ENCODE peak calls at places on chromosome 20, in six cellular contexts. Z is HepG2, T is right cardiac atrium, K is A673, N is IMR-90, M is right lobe of liver. U is an unnamed sample. For H3K4me1, the result is how much of the 10 kb centered on the place peaks cover.

GRCh38 chr20:2358006-2358405 is 22.7 kb upstream of the TGM6 start:
- DNase-seq in N (no peak), M (no peak), Z (no peak), K (no peak), T (no peak), U (no peak)

GRCh38 chr20:23609486-23610109 is 3.9 kb upstream of the CST9 start:
- DNase-seq in T (no peak), N (no peak), Z (no peak), K (peak), M (no peak), U (no peak)

GRCh38 chr20:2652724-2653510 is 485 bp downstream of the NOP56 start:
- DNase-seq in K (peak), T (peak), Z (peak), N (no peak), M (no peak), U (peak)

GRCh38 chr20:1072258-1072657 is 46.1 kb upstream of the PSMF1 start:
- DNase-seq in Z (no peak), M (no peak), K (no peak), T (no peak), N (no peak), U (no peak)

GRCh38 chr20:57705103-57705899 is 4.5 kb downstream of the PMEPA1 start:
- DNase-seq in M (no peak), K (no peak), Z (no peak), T (peak), N (no peak), U (no peak)

GRCh38 chr20:56363491-56363890 is 4.7 kb downstream of the FAM210B start:
- DNase-seq in N (no peak), M (no peak), T (no peak), K (no peak), Z (no peak), U (no peak)

GRCh38 chr20:51629399-51630058 is 87.0 kb upstream of the NFATC2 start:
- DNase-seq in N (no peak), M (no peak), T (no peak), K (no peak), Z (no peak), U (no peak)

GRCh38 chr20:63471002-63471718 is 1.3 kb downstream of the KCNQ2 start:
- DNase-seq in T (no peak), N (no peak), M (no peak), Z (no peak), K (no peak), U (no peak)

GRCh38 chr20:58973179-58973578 is 7.9 kb upstream of the NELFCD start:
- DNase-seq in M (no peak), N (no peak), K (no peak), T (no peak), Z (no peak), U (no peak)

GRCh38 chr20:47572105-47572729 is 70.5 kb downstream of the NCOA3 start:
- DNase-seq in K (no peak), N (no peak), M (no peak), T (no peak), Z (no peak), U (no peak)
- H3K4me1 ChIP-seq in K (under half), N (under half), M (under half), T (under half), Z (half or more), U (under half)

GRCh38 chr20:8234580-8234979 is 102.5 kb downstream of the PLCB1 start:
- DNase-seq in N (no peak), Z (no peak), T (no peak), M (no peak), K (no peak), U (no peak)
- H3K4me1 ChIP-seq in N (under half), Z (under half), T (under half), M (under half), K (under half), U (under half)

GRCh38 chr20:33835773-33836172 is 24.6 kb downstream of the CHMP4B start:
- DNase-seq in M (peak), N (no peak), Z (no peak), K (no peak), T (no peak), U (no peak)

GRCh38 chr20:33828912-33829560 is 17.9 kb downstream of the CHMP4B start:
- DNase-seq in N (peak), T (no peak), Z (no peak), K (no peak), M (no peak), U (no peak)

GRCh38 chr20:33829636-33830035 is 18.5 kb downstream of the CHMP4B start:
- DNase-seq in N (no peak), T (no peak), M (no peak), Z (no peak), K (no peak), U (no peak)

GRCh38 chr20:33830371-33830770 is 19.2 kb downstream of the CHMP4B start:
- DNase-seq in K (no peak), T (no peak), M (no peak), Z (no peak), N (peak), U (no peak)

DNA sequence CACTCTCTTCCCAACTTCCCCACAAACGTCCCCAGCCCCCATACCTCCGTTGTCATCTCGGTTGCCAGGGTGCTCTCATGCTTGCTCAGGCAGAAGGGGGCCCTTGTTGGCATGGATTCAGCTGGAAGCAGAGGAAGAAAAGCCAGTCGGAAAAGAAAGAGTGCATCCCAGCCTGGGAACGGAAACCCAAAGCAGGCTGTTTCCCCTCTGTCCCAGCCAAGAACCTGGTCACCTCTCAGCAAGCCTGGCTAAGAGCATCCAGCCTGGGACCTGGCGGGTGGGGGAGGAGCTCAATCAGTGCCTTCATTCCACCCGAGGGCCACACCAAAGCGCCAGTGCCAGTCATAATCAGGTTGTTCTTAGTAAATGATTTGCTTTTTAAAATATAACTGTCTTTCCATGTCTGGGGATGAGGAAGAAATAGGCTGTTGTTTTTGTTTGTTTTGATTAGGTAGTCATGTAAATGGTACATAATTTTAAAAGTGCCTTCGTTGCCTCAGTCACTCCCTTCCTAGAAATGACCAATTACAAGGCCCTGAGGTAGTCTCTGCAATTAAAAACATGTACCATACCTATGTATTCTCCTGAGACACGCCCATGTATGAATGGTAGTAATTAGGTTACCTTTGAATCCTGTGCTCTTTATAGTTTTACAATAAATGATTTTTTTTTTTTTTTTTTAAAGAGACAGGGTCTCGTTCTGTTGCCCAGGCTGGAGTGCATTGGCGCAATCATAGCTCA is 21.1 kb downstream of the CHMP4B start:
- DNase-seq in N (peak), K (peak), T (peak), M (no peak), Z (no peak), U (peak)
- H3K4me1 ChIP-seq in N (under half), K (half or more), T (under half), M (under half), Z (under half), U (half or more)

GRCh38 chr20:47726632-47727031 is 58.6 kb downstream of the SULF2 start:
- DNase-seq in K (no peak), N (no peak), Z (no peak), M (no peak), T (no peak), U (no peak)
- H3K4me1 ChIP-seq in K (under half), N (under half), Z (under half), M (under half), T (under half), U (under half)

DNA sequence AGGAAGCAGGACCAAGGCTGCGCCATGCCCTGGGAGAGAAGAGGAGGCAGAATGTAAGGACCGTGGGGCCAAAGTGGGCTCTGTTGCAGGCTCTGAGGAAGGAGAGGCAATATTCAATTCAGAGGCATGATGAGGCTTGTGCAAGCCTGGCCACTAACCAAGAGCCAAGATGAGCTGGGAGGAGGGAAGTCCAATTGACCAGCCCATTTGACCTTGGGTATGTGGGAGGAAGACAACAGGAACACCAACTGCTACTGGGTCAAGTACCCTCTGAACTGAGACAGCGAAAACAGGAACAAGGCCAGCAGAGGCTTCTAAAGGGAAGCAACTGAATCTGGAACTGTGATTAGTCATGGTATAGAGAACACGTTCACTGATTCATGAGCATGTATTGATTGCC is 779.6 kb downstream of the MAFB start:
- DNase-seq in Z (no peak), N (no peak), K (no peak), M (peak), T (peak), U (no peak)
- H3K4me1 ChIP-seq in Z (under half), N (under half), K (under half), M (under half), T (under half), U (under half)

DNA sequence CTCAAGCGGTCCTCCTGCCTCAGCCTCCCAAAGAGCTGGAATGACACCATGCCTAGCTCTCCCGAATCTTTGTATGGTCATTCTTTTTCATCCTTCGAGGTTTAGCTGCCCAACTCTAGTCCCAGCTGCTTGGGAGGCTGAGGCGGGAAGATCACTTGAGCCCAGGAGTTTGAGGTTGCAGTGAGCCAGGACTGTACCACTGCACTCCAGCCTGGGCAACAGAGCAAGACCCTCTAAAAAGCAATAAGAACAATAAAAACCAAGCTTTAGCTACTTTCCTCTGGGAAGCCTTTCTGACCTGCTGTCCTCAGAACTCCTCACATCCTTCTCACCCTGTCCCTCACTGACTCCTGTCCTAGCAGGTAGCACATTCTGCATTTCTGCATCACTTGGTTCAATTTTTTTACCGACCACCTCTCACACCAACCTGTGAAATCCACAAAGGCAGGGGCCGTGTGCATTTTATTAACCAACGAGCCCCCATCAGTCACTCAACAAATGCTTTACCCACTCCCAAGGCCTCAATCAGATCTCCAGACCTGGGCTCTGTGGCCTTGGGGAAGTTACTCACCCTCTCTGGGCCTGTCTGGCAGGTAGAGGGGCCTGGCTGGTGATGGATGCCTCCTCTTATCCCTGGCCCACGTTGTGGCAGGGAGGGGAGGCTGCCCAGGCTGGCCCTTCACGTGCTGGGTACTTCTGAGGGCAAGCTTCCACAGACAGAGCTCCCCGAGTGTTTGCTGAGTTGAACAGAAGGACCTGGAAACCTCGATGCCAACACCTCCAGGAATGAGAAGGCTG is 14.7 kb upstream of the SRC start:
- DNase-seq in N (no peak), Z (no peak), M (no peak), T (no peak), K (no peak), U (no peak)
- H3K4me1 ChIP-seq in N (under half), Z (half or more), M (under half), T (under half), K (under half), U (under half)

DNA sequence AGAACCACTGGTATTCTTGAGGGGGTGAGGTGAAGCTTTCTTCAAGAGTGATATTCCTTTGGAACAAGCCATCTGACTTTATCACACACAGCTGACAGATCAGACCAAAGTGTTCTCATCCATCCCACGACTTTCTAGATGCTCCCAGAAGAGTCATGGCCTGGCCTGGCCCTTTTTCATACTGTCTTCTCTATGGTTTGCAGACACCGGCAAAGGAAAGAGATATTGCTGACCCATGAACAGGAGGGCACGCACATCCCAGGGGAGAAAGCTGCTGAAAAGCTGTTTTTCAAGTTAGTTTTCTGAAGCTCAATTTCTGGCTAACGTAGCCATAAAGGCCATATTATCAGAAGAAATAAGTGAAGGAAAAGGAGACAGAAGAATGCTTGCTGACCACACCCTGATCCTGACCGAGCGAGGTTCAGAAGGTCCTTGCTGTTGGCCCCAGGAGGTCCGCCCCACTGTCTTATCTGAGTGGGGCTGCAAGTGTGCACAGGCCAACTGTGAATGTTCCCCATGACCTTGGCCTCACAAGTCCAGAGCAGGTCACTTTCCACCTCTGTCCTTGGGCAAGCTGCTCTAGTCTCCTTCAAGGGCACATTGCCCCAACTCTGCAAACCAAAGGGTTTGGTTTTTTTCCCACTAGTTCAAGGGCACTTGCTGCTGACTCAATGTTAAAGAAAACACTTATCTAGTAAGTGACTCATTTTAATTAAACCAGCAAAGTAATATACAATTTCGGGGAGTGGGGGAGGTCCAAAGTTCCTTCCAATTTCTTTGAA is 2.0 kb downstream of the ACSS1 start:
- DNase-seq in M (no peak), T (peak), N (peak), K (no peak), Z (no peak), U (peak)
- H3K4me1 ChIP-seq in M (under half), T (under half), N (under half), K (under half), Z (half or more), U (under half)

DNA sequence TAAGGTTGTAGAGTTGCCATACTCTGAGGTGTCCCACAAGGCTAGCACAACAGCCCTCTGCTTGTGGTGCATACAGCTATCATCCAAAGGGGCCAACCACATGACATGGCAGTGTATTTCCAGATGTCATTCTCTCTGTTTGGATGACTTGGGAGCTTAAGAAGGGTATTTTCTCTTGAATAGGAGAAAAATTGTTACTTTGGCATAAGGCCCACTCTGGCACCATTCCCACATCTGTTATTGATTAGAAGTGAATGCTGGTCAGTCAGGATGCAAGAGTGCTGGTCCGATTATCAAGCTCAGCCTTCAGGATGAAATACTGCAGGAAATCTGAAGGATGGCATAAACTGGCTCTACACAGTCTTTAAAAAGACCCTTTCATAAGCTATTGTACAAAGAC is 83.6 kb upstream of the C20orf144 start:
- DNase-seq in M (no peak), T (no peak), N (peak), K (peak), Z (no peak), U (no peak)
- H3K4me1 ChIP-seq in M (under half), T (under half), N (under half), K (under half), Z (under half), U (under half)

GRCh38 chr20:54643761-54644160 is 168.4 kb downstream of the DOK5 start:
- DNase-seq in Z (no peak), T (peak), K (no peak), N (peak), M (no peak), U (no peak)
- H3K4me1 ChIP-seq in Z (under half), T (under half), K (under half), N (under half), M (under half), U (under half)

DNA sequence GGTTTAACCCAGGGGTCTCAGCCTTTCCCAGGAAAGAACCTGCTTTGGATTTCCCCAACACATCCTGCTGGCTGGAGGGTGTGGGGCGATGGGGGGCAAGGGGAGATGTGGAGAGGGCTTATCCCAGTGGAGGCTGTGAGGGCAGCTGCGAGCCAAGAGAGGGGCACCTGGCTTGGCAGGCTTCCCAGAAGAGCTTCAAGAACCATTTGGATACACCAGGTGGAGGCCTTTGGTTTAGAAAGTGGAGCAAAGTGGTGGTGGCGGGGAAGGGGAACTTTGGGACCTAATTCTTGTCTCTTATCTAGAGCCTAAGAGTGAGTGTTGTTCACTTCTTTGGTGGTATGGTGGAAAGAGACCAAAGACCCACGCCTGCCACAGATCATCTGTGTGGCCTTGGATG is 12.4 kb downstream of the CD40 start:
- DNase-seq in M (no peak), K (no peak), Z (no peak), N (no peak), T (no peak), U (peak)
- H3K4me1 ChIP-seq in M (under half), K (under half), Z (under half), N (under half), T (under half), U (under half)

U was measured in Peyer's patch.